ENCODE peak calls at places on chromosomes 6 and 20, in seven cellular contexts. R is colonic mucosa; B is amniotic stem cell; U is iPS-NIHi11; E is epithelial cell of esophagus; N is NCI-H2029; C is activated naive CD4-positive, alpha-beta T cell treated with anti-CD3 and anti-CD28 coated beads, Interleukin-2, amount 10 ng/mL, durations not matched to agents 7 days and 5 days. V is an unnamed sample.
A peak's percentile ranks its signal among the peaks of the same experiment; 100 is the strongest.

GRCh38 chr6:112640895-112641294 is 293.8 kb downstream of the RFPL4B start:
- DNase-seq in R (no peak), B (no peak), U (no peak), E (peak; percentile 20), N (no peak), C (no peak), V (no peak)

GRCh38 chr6:57435475-57436163 is 118.2 kb downstream of the PRIM2 start:
- DNase-seq in R (no peak), B (no peak), U (no peak), E (no peak), N (no peak), C (no peak), V (no peak)

GRCh38 chr6:31510007-31510406 is 12.1 kb downstream of the MICB start:
- DNase-seq in R (no peak), B (no peak), U (no peak), E (no peak), N (no peak), C (no peak), V (no peak)

GRCh38 chr20:60060593-60060992 is 102.4 kb downstream of the CDH26 start:
- DNase-seq in R (no peak), B (no peak), U (no peak), E (peak; percentile 91), N (no peak), C (no peak), V (no peak)

GRCh38 chr6:71480577-71480976 is 192.0 kb downstream of the OGFRL1 start:
- DNase-seq in R (no peak), B (no peak), U (no peak), E (no peak), N (no peak), C (no peak), V (no peak)

GRCh38 chr6:141467881-141468280 is 664.8 kb upstream of the GJE1 start:
- DNase-seq in R (no peak), B (no peak), U (no peak), E (no peak), N (no peak), C (no peak), V (no peak)

GRCh38 chr6:1144842-1145755 is 166.8 kb upstream of the FOXQ1 start:
- DNase-seq in R (no peak), B (no peak), U (no peak), E (no peak), N (no peak), C (no peak), V (no peak)

GRCh38 chr6:143734641-143735063 is 56.9 kb downstream of the PHACTR2 start:
- DNase-seq in R (no peak), B (no peak), U (no peak), E (no peak), N (peak; percentile 20), C (no peak), V (no peak)

GRCh38 chr20:46311039-46311650 is 2.8 kb upstream of the CDH22 start:
- DNase-seq in R (no peak), B (no peak), U (no peak), E (peak; percentile 69), N (peak; percentile 33), C (no peak), V (no peak)

GRCh38 chr6:3843379-3844096 is 5.6 kb upstream of the FAM50B start:
- DNase-seq in R (no peak), B (no peak), U (no peak), E (no peak), N (no peak), C (no peak), V (no peak)

GRCh38 chr6:71190809-71191208 is 97.8 kb upstream of the OGFRL1 start:
- DNase-seq in R (no peak), B (peak; percentile 36), U (no peak), E (peak; percentile 38), N (no peak), C (no peak), V (no peak)

GRCh38 chr6:160118620-160119234 is 2.9 kb upstream of the SLC22A1 start:
- DNase-seq in R (no peak), B (no peak), U (no peak), E (no peak), N (no peak), C (no peak), V (no peak)

GRCh38 chr20:17594443-17594842 is 24.6 kb downstream of the DSTN start:
- DNase-seq in R (no peak), B (no peak), U (peak; percentile 42), E (peak; percentile 95), N (peak; percentile 17), C (no peak), V (no peak)

GRCh38 chr20:4592316-4593148 is 129.2 kb upstream of the PRND start:
- DNase-seq in R (peak; percentile 31), B (no peak), U (peak; percentile 92), E (peak; percentile 30), N (peak; percentile 36), C (peak; percentile 62), V (no peak)

GRCh38 chr20:63290677-63291472 is 2.1 kb upstream of the COL20A1 start:
- DNase-seq in R (peak; percentile 40), B (no peak), U (peak; percentile 99), E (peak; percentile 55), N (no peak), C (peak; percentile 68), V (no peak)